ENCODE peak calls at places on chromosomes 5 and 9, in six cellular contexts. E, Z, K, Y, L and U are unnamed samples.

GRCh38 chr5:1519631-1520141 is 4.1 kb downstream of the LPCAT1 start:
- DNase-seq in K (no peak), Y (peak; percentile 7), L (peak; percentile 46), E (no peak), Z (no peak), U (peak; percentile 1)

GRCh38 chr5:9714187-9714586 is 84.0 kb upstream of the TAS2R1 start:
- DNase-seq in L (no peak), Y (no peak), K (no peak), Z (no peak), E (no peak), U (no peak)

GRCh38 chr5:180950291-180950949 is 38.2 kb upstream of the BTNL3 start:
- DNase-seq in L (no peak), Y (no peak), Z (no peak), K (no peak), E (peak; percentile 21), U (no peak)

GRCh38 chr5:141877478-141878185 is 578 bp downstream of the PCDH1 start:
- DNase-seq in Z (no peak), K (peak; percentile 14), L (peak; percentile 62), Y (no peak), E (peak; percentile 44), U (no peak)

GRCh38 chr9:115593587-115594091 is 475.7 kb upstream of the TNC start:
- DNase-seq in Y (no peak), E (peak; percentile 45), L (no peak), K (peak; percentile 46), Z (no peak), U (no peak)

GRCh38 chr5:177179431-177179830 is 45.9 kb downstream of the NSD1 start:
- DNase-seq in K (peak; percentile 21), L (no peak), Y (no peak), E (no peak), Z (no peak), U (no peak)

GRCh38 chr9:136847827-136848392 is 1.3 kb upstream of the PHPT1 start:
- DNase-seq in Y (peak; percentile 63), K (peak; percentile 91), L (peak; percentile 94), E (peak; percentile 89), Z (peak; percentile 59), U (peak; percentile 56)

GRCh38 chr5:150107909-150108447 is 21.6 kb upstream of the CSF1R start:
- DNase-seq in Y (no peak), L (no peak), E (no peak), Z (peak; percentile 16), K (no peak), U (no peak)

GRCh38 chr5:83368317-83368716 is 103.2 kb upstream of the VCAN start:
- DNase-seq in Y (no peak), L (peak; percentile 67), Z (no peak), K (no peak), E (peak; percentile 81), U (no peak)

GRCh38 chr5:59222687-59223511 is 640.0 kb downstream of the RAB3C start:
- DNase-seq in Z (no peak), E (peak; percentile 37), K (no peak), L (no peak), Y (no peak), U (no peak)

GRCh38 chr5:72818866-72819534 is 2.5 kb downstream of the TNPO1 start:
- DNase-seq in K (peak; percentile 82), E (peak; percentile 78), Z (peak; percentile 43), L (peak; percentile 83), Y (peak; percentile 34), U (peak; percentile 13)

GRCh38 chr5:7714119-7714518 is 136.8 kb downstream of the CFAP90 start:
- DNase-seq in L (no peak), Z (no peak), K (no peak), Y (no peak), E (no peak), U (no peak)

GRCh38 chr9:91949946-91950664 is at the start of gene ROR2:
- DNase-seq in L (peak; percentile 68), K (peak; percentile 89), E (peak; percentile 35), Y (peak; percentile 83), Z (peak; percentile 39), U (no peak)

GRCh38 chr9:102354041-102354440 is 615.6 kb upstream of the GRIN3A start:
- DNase-seq in K (no peak), Z (no peak), Y (no peak), L (no peak), E (peak; percentile 30), U (no peak)

GRCh38 chr5:142819292-142819691 is 49.1 kb downstream of the ARHGAP26 start:
- DNase-seq in K (no peak), L (no peak), Y (no peak), Z (no peak), E (peak; percentile 76), U (no peak)

GRCh38 chr9:2662496-2662895 is 40.9 kb downstream of the VLDLR start:
- DNase-seq in E (peak; percentile 16), Z (no peak), L (no peak), Y (no peak), K (no peak), U (no peak)

GRCh38 chr9:129287595-129288305 is 109.7 kb upstream of the IER5L start:
- DNase-seq in E (no peak), L (peak; percentile 41), K (peak; percentile 42), Z (no peak), Y (peak; percentile 6), U (no peak)

GRCh38 chr5:180821538-180821937 is 18.9 kb upstream of the MGAT1 start:
- DNase-seq in Z (no peak), Y (no peak), K (no peak), E (no peak), L (no peak), U (no peak)

GRCh38 chr5:60668715-60669304 is 31.2 kb downstream of the DEPDC1B start:
- DNase-seq in K (peak; percentile 32), L (no peak), Y (no peak), E (peak; percentile 55), Z (no peak), U (no peak)

GRCh38 chr5:180345186-180345585 is 8.0 kb downstream of the GFPT2 start:
- DNase-seq in L (no peak), Z (no peak), E (no peak), Y (no peak), K (no peak), U (no peak)

GRCh38 chr5:76332620-76333170 is 70.4 kb upstream of the IQGAP2 start:
- DNase-seq in E (no peak), K (no peak), L (no peak), Y (no peak), Z (no peak), U (no peak)

GRCh38 chr9:95004452-95005275 is 278.2 kb downstream of the AOPEP start:
- DNase-seq in E (peak; percentile 68), K (peak; percentile 73), Z (no peak), Y (peak; percentile 54), L (no peak), U (no peak)

GRCh38 chr5:35218981-35219380 is 11.3 kb downstream of the PRLR start:
- DNase-seq in L (no peak), K (no peak), Y (no peak), E (no peak), Z (no peak), U (no peak)

GRCh38 chr5:35212006-35212982 is 18.0 kb downstream of the PRLR start:
- DNase-seq in Y (no peak), Z (no peak), K (no peak), L (no peak), E (no peak), U (no peak)

GRCh38 chr5:35209862-35210261 is 20.4 kb downstream of the PRLR start:
- DNase-seq in Y (no peak), L (no peak), K (no peak), Z (no peak), E (no peak), U (no peak)

GRCh38 chr5:35214051-35214450 is 16.2 kb downstream of the PRLR start:
- DNase-seq in E (no peak), L (no peak), Z (no peak), Y (no peak), K (no peak), U (no peak)

GRCh38 chr5:35213608-35214007 is 16.7 kb downstream of the PRLR start:
- DNase-seq in Y (no peak), L (no peak), K (no peak), E (peak; percentile 10), Z (peak; percentile 72), U (no peak)
- TF ChIP-seq CTCF in Y (no peak), L (no peak), K (no peak), E (no peak), Z (peak; percentile 46), U (no peak)

DNA sequence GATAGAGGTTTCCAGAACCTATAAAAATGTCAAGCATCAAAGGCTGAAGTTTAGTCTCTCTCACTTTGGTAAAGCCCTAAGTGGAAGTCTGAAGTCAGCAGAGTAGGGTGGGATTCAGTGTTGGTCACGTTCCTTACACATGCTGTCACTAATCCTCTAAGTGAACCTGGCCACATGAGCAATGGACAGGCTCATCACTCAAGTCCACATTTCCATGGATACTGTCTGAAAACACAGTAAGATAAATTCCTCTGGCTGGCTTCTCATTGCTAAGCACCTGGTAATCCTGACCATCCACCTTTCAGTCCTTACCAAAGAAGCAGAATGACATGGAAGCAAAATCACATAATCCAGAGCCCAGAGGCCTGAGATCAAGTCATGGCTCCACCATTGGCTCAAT is 43.8 kb downstream of the GNA14 start:
- DNase-seq in Z (no peak), K (no peak), L (no peak), E (no peak), Y (no peak), U (no peak)
- TF ChIP-seq CTCF in Z (no peak), K (no peak), L (no peak), E (no peak), Y (no peak), U (no peak)

DNA sequence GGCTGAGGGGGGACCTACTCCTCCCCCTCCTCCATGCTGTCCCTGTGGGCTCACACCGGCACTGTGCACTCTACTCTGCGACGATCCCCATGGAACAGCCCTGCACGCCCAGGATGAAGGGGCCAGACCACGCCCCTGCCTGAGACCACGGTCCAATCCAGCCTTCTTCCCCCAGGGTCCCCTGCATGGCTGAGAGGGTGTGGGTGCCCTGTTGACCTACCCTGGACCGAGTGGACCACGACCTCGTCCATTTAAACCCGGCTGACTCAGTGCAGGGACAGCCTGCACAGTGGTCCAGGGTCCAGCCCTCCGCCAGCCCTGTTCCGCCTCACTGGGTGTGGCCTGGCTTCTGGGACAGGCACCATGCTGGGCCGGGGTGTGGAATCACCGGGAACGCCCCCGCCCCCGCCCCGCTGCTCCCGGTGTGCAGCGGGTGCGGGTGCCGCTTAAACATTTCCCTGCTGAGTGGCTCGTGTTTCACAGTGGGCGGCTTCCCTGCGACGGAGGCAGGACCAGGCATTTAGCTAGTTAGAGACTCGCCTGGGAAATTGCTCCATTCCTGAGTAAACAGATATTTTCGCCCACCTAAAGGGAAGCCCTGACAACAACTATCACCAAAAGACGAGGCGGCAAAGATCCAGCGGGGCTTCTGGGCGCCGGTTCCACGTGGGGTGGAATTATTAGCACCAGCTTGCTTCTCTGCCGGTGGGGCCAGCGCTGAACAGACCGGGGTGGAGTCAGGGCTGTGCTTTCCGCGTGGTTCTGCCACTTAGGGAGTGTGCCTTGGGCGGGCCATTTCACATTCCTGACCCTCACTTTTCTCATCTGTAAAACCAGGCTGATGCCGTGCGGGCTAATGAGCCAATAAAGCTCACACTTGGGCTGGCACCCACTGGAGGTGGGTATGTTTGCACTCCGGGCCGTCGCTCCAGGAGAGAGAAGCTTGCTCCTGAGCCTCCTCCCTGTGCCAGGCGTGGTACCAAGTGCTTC is 22.6 kb downstream of the DBH start:
- DNase-seq in K (peak; percentile 44), L (no peak), E (peak; percentile 24), Z (no peak), Y (peak; percentile 61), U (no peak)
- TF ChIP-seq CTCF in K (no peak), L (no peak), E (no peak), Z (no peak), Y (no peak), U (no peak)

GRCh38 chr5:21661129-21661528 is 1192.0 kb downstream of the CDH12 start:
- DNase-seq in L (no peak), Y (no peak), E (no peak), K (no peak), Z (no peak), U (no peak)

GRCh38 chr5:21665525-21665924 is 1187.6 kb downstream of the CDH12 start:
- DNase-seq in Z (no peak), L (no peak), K (no peak), E (no peak), Y (no peak), U (no peak)

GRCh38 chr5:21663082-21663481 is 1190.1 kb downstream of the CDH12 start:
- DNase-seq in E (no peak), L (no peak), Z (no peak), Y (no peak), K (no peak), U (no peak)
- TF ChIP-seq CTCF in E (no peak), L (no peak), Z (no peak), Y (no peak), K (no peak), U (no peak)